ENCODE peak calls at places on chromosomes 5 and 9, in ten cellular contexts. P, H, I, M, T, F, A, C, R and N are unnamed samples.

GRCh38 chr9:101269596-101270324 is 115.0 kb downstream of the BAAT start:
- DNase-seq in A (no peak), F (no peak), T (no peak), H (no peak), C (no peak), I (no peak), P (no peak), M (no peak), R (no peak), N (no peak)

GRCh38 chr5:150595466-150596031 is 44.9 kb upstream of the SYNPO start:
- DNase-seq in F (no peak), H (no peak), R (no peak), P (no peak), T (peak), A (no peak), M (no peak), C (peak), I (no peak), N (no peak)

GRCh38 chr5:137122075-137122474 is 377.1 kb downstream of the SPOCK1 start:
- DNase-seq in M (no peak), T (no peak), I (no peak), P (peak), R (no peak), C (no peak), H (no peak), A (no peak), F (peak), N (no peak)

GRCh38 chr9:70218767-70219166 is 40.0 kb upstream of the SMC5 start:
- DNase-seq in M (no peak), P (no peak), F (peak), H (no peak), T (no peak), R (no peak), C (no peak), A (no peak), I (no peak), N (no peak)

GRCh38 chr5:173762045-173762444 is 126.1 kb upstream of the CPEB4 start:
- DNase-seq in C (no peak), A (no peak), T (no peak), H (no peak), F (no peak), I (no peak), P (no peak), R (no peak), M (no peak), N (no peak)

GRCh38 chr9:74218374-74219063 is 278.6 kb upstream of the RORB start:
- DNase-seq in T (no peak), H (no peak), R (no peak), F (no peak), M (no peak), P (no peak), I (no peak), C (no peak), A (no peak), N (no peak)

GRCh38 chr5:149452665-149453617 is 73.8 kb upstream of the IL17B start:
- DNase-seq in T (no peak), R (peak), H (no peak), P (no peak), A (peak), M (no peak), C (no peak), F (peak), I (no peak), N (no peak)

GRCh38 chr5:12313602-12314001 is 409.4 kb upstream of the CTNND2 start:
- DNase-seq in P (no peak), C (no peak), H (no peak), F (no peak), A (no peak), M (no peak), T (no peak), R (no peak), I (no peak), N (no peak)

GRCh38 chr9:130421802-130422276 is 22.9 kb upstream of the ASS1 start:
- DNase-seq in T (no peak), A (no peak), P (no peak), F (peak), I (no peak), M (no peak), H (no peak), R (no peak), C (no peak), N (no peak)

GRCh38 chr9:2241875-2242741 is 227.0 kb downstream of the SMARCA2 start:
- DNase-seq in H (peak), P (peak), I (peak), T (peak), R (peak), A (peak), C (peak), F (peak), M (peak), N (peak)

GRCh38 chr9:90001756-90002155 is 396.9 kb downstream of the GADD45G start:
- DNase-seq in R (no peak), T (no peak), I (no peak), H (no peak), P (no peak), A (no peak), C (no peak), M (no peak), F (no peak), N (no peak)

GRCh38 chr9:72292874-72293607 is 72.0 kb downstream of the ZFAND5 start:
- DNase-seq in I (no peak), R (no peak), A (peak), T (no peak), C (no peak), H (peak), P (peak), M (no peak), F (peak), N (no peak)

GRCh38 chr5:169350016-169350415 is 49.1 kb upstream of the SLIT3 start:
- DNase-seq in A (no peak), R (no peak), H (peak), C (no peak), P (no peak), M (no peak), I (no peak), F (peak), T (no peak), N (no peak)

GRCh38 chr5:142542906-142543305 is 143.0 kb downstream of the FGF1 start:
- DNase-seq in H (no peak), R (no peak), P (no peak), T (no peak), F (peak), A (no peak), M (no peak), C (no peak), I (no peak), N (no peak)

GRCh38 chr5:41547991-41548390 is 37.6 kb upstream of the PLCXD3 start:
- DNase-seq in T (no peak), R (no peak), A (no peak), I (no peak), F (no peak), H (no peak), P (no peak), C (no peak), M (no peak), N (no peak)

GRCh38 chr9:81416476-81417298 is 272.7 kb downstream of the TLE1 start:
- DNase-seq in F (no peak), R (no peak), T (no peak), C (no peak), P (no peak), A (no peak), M (no peak), I (no peak), H (no peak), N (no peak)

GRCh38 chr5:156137482-156137881 is 189.5 kb upstream of the SGCD start:
- DNase-seq in C (no peak), T (no peak), A (no peak), M (no peak), R (no peak), P (no peak), H (no peak), F (peak), I (no peak), N (no peak)

GRCh38 chr5:144467795-144468194 is 297.1 kb downstream of the KCTD16 start:
- DNase-seq in C (no peak), P (peak), R (no peak), M (no peak), A (no peak), I (peak), H (peak), T (no peak), F (peak), N (no peak)

GRCh38 chr9:87703636-87704276 is 22.2 kb upstream of the CTSL start:
- DNase-seq in F (no peak), H (no peak), C (no peak), I (no peak), R (no peak), T (no peak), P (peak), A (no peak), M (no peak), N (no peak)

GRCh38 chr5:119161430-119161829 is 90.5 kb downstream of the DMXL1 start:
- DNase-seq in R (no peak), I (no peak), C (no peak), T (no peak), F (no peak), P (no peak), A (no peak), H (no peak), M (no peak), N (no peak)

GRCh38 chr5:76379316-76379715 is 23.8 kb upstream of the IQGAP2 start:
- DNase-seq in F (no peak), I (no peak), P (no peak), M (no peak), H (no peak), R (no peak), T (no peak), A (no peak), C (no peak), N (no peak)

GRCh38 chr9:93950619-93951601 is 4.2 kb downstream of the BARX1 start:
- DNase-seq in T (peak), P (peak), R (no peak), F (peak), C (no peak), I (no peak), H (no peak), A (peak), M (no peak), N (no peak)

GRCh38 chr9:95268681-95269080 is 48.8 kb downstream of the FANCC start:
- DNase-seq in M (no peak), F (peak), C (no peak), I (peak), H (peak), R (no peak), P (peak), A (no peak), T (no peak), N (no peak)

GRCh38 chr5:144484124-144484897 is 313.6 kb downstream of the KCTD16 start:
- DNase-seq in R (no peak), M (no peak), T (no peak), F (peak), P (no peak), I (no peak), A (no peak), C (no peak), H (no peak), N (no peak)

GRCh38 chr5:139445325-139446170 is 6.2 kb upstream of the DNAJC18 start:
- DNase-seq in P (no peak), I (no peak), F (peak), M (no peak), A (no peak), R (peak), C (no peak), T (peak), H (no peak), N (no peak)

GRCh38 chr5:75049581-75050274 is 2.6 kb downstream of the GCNT4 start:
- DNase-seq in H (peak), C (peak), M (peak), A (peak), T (no peak), F (peak), I (peak), P (peak), R (no peak), N (no peak)

GRCh38 chr5:169838688-169839087 is 141.6 kb downstream of the INSYN2B start:
- DNase-seq in R (no peak), C (no peak), M (no peak), H (no peak), P (no peak), I (no peak), T (no peak), A (no peak), F (no peak), N (no peak)

GRCh38 chr5:173680660-173681242 is 64.3 kb upstream of the BOD1 start:
- DNase-seq in I (no peak), H (no peak), R (no peak), F (no peak), C (no peak), M (no peak), P (peak), A (no peak), T (no peak), N (no peak)

GRCh38 chr9:36625006-36625600 is 52.4 kb downstream of the MELK start:
- DNase-seq in A (no peak), M (no peak), T (no peak), P (peak), F (peak), R (no peak), I (peak), H (peak), C (no peak), N (peak)
- H3K27ac ChIP-seq in A (no peak), M (no peak), T (no peak), P (no peak), F (peak), R (no peak), I (no peak), H (peak), C (no peak), N (no peak)

DNA sequence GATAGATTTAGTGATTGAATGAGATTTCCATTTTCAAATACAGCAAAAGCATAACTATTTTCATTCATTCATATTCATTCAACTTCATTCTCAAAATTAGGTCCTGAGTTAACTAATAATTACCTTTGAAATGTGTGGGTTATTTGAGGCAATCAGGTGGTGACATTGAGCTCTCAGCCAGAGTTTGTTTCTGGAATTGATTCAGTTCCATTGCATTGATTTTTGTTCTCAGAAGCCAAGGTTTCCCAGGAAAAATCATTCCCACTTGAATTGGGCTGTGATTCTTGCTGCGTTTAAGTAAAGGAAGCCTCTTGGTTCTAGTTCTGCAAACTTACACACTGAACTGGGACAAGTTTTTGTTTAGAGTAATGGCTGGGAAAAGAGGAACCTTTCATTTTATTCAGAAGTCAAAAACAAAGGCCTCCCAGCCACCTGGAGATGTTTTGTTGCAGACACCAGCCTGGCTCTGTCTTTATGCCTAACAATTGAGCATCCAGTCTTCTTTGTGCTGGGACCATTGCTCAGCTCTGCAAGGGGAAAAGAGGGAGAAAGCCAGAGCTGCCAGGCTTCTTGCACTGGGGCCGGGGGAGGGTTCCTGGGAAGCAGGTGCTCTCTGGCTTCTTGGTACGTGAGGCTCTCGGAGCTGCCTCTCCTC is 198.6 kb downstream of the TRIO start:
- DNase-seq in T (no peak), C (no peak), A (no peak), H (no peak), P (no peak), I (no peak), R (no peak), M (no peak), F (no peak), N (no peak)
- H3K27ac ChIP-seq in T (no peak), C (peak), A (no peak), H (no peak), P (peak), I (no peak), R (no peak), M (no peak), F (peak), N (no peak)

GRCh38 chr5:157828031-157828948 is 30.7 kb downstream of the CLINT1 start:
- DNase-seq in H (no peak), A (no peak), M (no peak), P (no peak), C (no peak), R (no peak), F (no peak), I (no peak), T (no peak), N (no peak)
- H3K27ac ChIP-seq in H (no peak), A (no peak), M (no peak), P (no peak), C (peak), R (peak), F (no peak), I (no peak), T (no peak), N (no peak)

DNA sequence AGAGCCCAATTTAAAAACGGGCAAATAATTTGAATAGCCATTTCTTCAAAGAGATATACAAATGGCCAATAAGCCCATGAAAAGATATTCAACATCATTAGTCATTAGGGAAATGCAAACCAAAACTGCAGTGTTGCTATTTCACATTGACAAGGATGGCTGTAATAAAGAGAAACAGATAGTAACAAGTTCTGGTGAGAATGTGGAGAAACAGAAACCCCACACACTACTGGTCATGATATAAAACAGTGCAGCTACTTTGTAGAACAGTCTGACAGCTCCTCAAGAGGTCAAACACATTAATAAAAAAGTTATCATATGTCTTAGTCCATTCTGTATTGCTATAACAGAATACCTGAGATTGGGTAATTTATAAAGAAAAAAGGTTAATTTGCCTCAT is 237.0 kb upstream of the GRAMD2B start:
- DNase-seq in R (no peak), A (no peak), C (no peak), I (no peak), M (no peak), F (no peak), P (no peak), H (no peak), T (no peak), N (no peak)
- H3K27ac ChIP-seq in R (no peak), A (no peak), C (no peak), I (no peak), M (no peak), F (no peak), P (no peak), H (no peak), T (no peak), N (no peak)

GRCh38 chr5:167633114-167633513 is 658.3 kb upstream of the WWC1 start:
- DNase-seq in P (no peak), F (no peak), T (no peak), R (no peak), M (no peak), H (no peak), A (no peak), I (no peak), C (no peak), N (no peak)
- H3K27ac ChIP-seq in P (no peak), F (peak), T (no peak), R (no peak), M (no peak), H (peak), A (peak), I (no peak), C (no peak), N (no peak)

GRCh38 chr9:125888220-125888619 is 141.0 kb downstream of the PBX3 start:
- DNase-seq in P (no peak), H (no peak), M (no peak), A (no peak), T (no peak), R (no peak), F (peak), C (no peak), I (no peak), N (no peak)

GRCh38 chr9:125886365-125886764 is 139.2 kb downstream of the PBX3 start:
- DNase-seq in C (no peak), H (no peak), M (no peak), A (no peak), T (no peak), R (no peak), F (no peak), I (no peak), P (no peak), N (no peak)

GRCh38 chr9:125889122-125889523 is 141.9 kb downstream of the PBX3 start:
- DNase-seq in T (peak), I (no peak), C (peak), A (no peak), R (no peak), P (peak), H (no peak), M (peak), F (peak), N (peak)

GRCh38 chr9:125883548-125883947 is 136.4 kb downstream of the PBX3 start:
- DNase-seq in H (no peak), P (no peak), R (no peak), C (no peak), T (no peak), M (no peak), A (no peak), I (no peak), F (no peak), N (no peak)

GRCh38 chr9:125884196-125884595 is 137.0 kb downstream of the PBX3 start:
- DNase-seq in I (no peak), R (no peak), M (no peak), C (no peak), F (no peak), A (no peak), H (no peak), T (no peak), P (no peak), N (no peak)
- H3K27ac ChIP-seq in I (no peak), R (no peak), M (no peak), C (no peak), F (no peak), A (no peak), H (no peak), T (no peak), P (no peak), N (no peak)